ENCODE peak calls at places on chromosomes 4 and X, in six cellular contexts. W is fibroblast of the conjunctiva, P is H9, U is GM13976, A is MCF 10A, G is amygdala. K is an unnamed sample.

GRCh38 chr4:41189076-41189475 is 25.3 kb downstream of the APBB2 start:
- DNase-seq in W (no peak), P (no peak), U (no peak), A (no peak), G (no peak), K (no peak)

GRCh38 chr4:8847331-8847730 is 24.3 kb downstream of the HMX1 start:
- DNase-seq in W (no peak), P (peak; percentile 19), U (no peak), A (no peak), G (no peak), K (no peak)

GRCh38 chrX:73987166-73987565 is 316.8 kb upstream of the ZCCHC13 start:
- DNase-seq in W (no peak), P (no peak), U (peak; percentile 13), A (no peak), G (no peak), K (no peak)

GRCh38 chr4:177554966-177555574 is 112.8 kb upstream of the AGA start:
- DNase-seq in W (peak; percentile 13), P (no peak), U (peak; percentile 52), A (peak; percentile 61), G (no peak), K (no peak)

GRCh38 chrX:96846841-96847240 is 36.9 kb upstream of the RPA4 start:
- DNase-seq in W (no peak), P (no peak), U (no peak), A (no peak), G (no peak), K (no peak)

GRCh38 chrX:54030329-54030728 is 13.9 kb downstream of the PHF8 start:
- DNase-seq in W (no peak), P (no peak), U (no peak), A (no peak), G (no peak), K (no peak)

GRCh38 chrX:11792461-11793421 is 34.7 kb downstream of the MSL3 start:
- DNase-seq in W (no peak), P (no peak), U (peak; percentile 51), A (no peak), G (no peak), K (no peak)

GRCh38 chrX:147958316-147958715 is 22.8 kb upstream of the FMR1NB start:
- DNase-seq in W (no peak), P (no peak), U (no peak), A (peak; percentile 51), G (no peak), K (peak; percentile 17)

GRCh38 chrX:154481911-154482601 is 3.0 kb upstream of the LAGE3 start:
- DNase-seq in W (no peak), P (peak; percentile 26), U (no peak), A (no peak), G (no peak), K (no peak)

GRCh38 chr4:148443550-148444295 is 1.5 kb upstream of the NR3C2 start:
- DNase-seq in W (no peak), P (no peak), U (peak; percentile 30), A (no peak), G (no peak), K (no peak)

GRCh38 chrX:150362599-150363481 is at the start of gene MAMLD1:
- DNase-seq in W (peak; percentile 59), P (peak; percentile 31), U (peak; percentile 32), A (peak; percentile 74), G (peak; percentile 46), K (peak; percentile 51)

GRCh38 chr4:99234331-99235010 is 15.4 kb upstream of the ADH6 start:
- DNase-seq in W (no peak), P (no peak), U (no peak), A (no peak), G (no peak), K (peak; percentile 41)

GRCh38 chrX:47573334-47574095 is 8.7 kb upstream of the TIMP1 start:
- DNase-seq in W (no peak), P (peak; percentile 87), U (no peak), A (peak; percentile 75), G (no peak), K (no peak)

GRCh38 chr4:41880840-41881831 is 54.1 kb upstream of the TMEM33 start:
- DNase-seq in W (no peak), P (peak; percentile 41), U (peak; percentile 43), A (no peak), G (no peak), K (no peak)

GRCh38 chr4:118772149-118773081 is 63.5 kb downstream of the SEC24D start:
- DNase-seq in W (peak; percentile 68), P (no peak), U (peak; percentile 33), A (peak; percentile 56), G (no peak), K (no peak)

GRCh38 chr4:40331937-40332336 is 3.2 kb upstream of the CHRNA9 start:
- DNase-seq in W (no peak), P (no peak), U (no peak), A (no peak), G (no peak), K (no peak)

GRCh38 chr4:185933078-185933581 is 121.1 kb upstream of the SORBS2 start:
- DNase-seq in W (no peak), P (no peak), U (no peak), A (peak; percentile 34), G (no peak), K (peak; percentile 64)

GRCh38 chrX:40154853-40155616 is 57.3 kb upstream of the BCOR start:
- DNase-seq in W (no peak), P (peak; percentile 75), U (peak; percentile 75), A (peak; percentile 40), G (no peak), K (no peak)

GRCh38 chr4:88933414-88933813 is 123.6 kb downstream of the FAM13A start:
- DNase-seq in W (no peak), P (no peak), U (no peak), A (no peak), G (no peak), K (no peak)

GRCh38 chr4:127055349-127055748 is 577.4 kb upstream of the INTU start:
- DNase-seq in W (peak; percentile 64), P (no peak), U (no peak), A (peak; percentile 89), G (peak; percentile 9), K (no peak)

GRCh38 chr4:3285558-3286334 is 7.1 kb upstream of the RGS12 start:
- DNase-seq in W (peak; percentile 24), P (peak; percentile 30), U (no peak), A (peak; percentile 74), G (no peak), K (peak; percentile 49)

GRCh38 chr4:110860901-110861300 is 238.0 kb upstream of the PITX2 start:
- DNase-seq in W (no peak), P (no peak), U (no peak), A (no peak), G (no peak), K (no peak)

GRCh38 chr4:133555671-133556070 is 406.6 kb downstream of the PCDH10 start:
- DNase-seq in W (no peak), P (no peak), U (no peak), A (no peak), G (no peak), K (no peak)

GRCh38 chr4:126604273-126604867 is 1028.4 kb upstream of the INTU start:
- DNase-seq in W (peak; percentile 43), P (no peak), U (peak; percentile 20), A (peak; percentile 55), G (no peak), K (no peak)

GRCh38 chr4:88335092-88335665 is 43.5 kb upstream of the HERC6 start:
- DNase-seq in W (peak; percentile 21), P (peak; percentile 30), U (no peak), A (no peak), G (no peak), K (no peak)

GRCh38 chr4:3481113-3481531 is 18.0 kb downstream of the DOK7 start:
- DNase-seq in W (no peak), P (no peak), U (no peak), A (no peak), G (no peak), K (no peak)

GRCh38 chrX:74421181-74422028 is at the start of gene SLC16A2:
- DNase-seq in W (peak; percentile 64), P (peak; percentile 69), U (peak; percentile 58), A (peak; percentile 69), G (peak; percentile 47), K (peak; percentile 52)

GRCh38 chr4:156596026-156596425 is 375.6 kb downstream of the PDGFC start:
- DNase-seq in W (no peak), P (no peak), U (no peak), A (no peak), G (no peak), K (no peak)

GRCh38 chr4:67109276-67109675 is 436.0 kb downstream of the CENPC start:
- DNase-seq in W (no peak), P (no peak), U (no peak), A (no peak), G (no peak), K (no peak)

GRCh38 chr4:3233391-3234071 is 15.4 kb upstream of the MSANTD1 start:
- DNase-seq in W (peak; percentile 2), P (no peak), U (no peak), A (peak; percentile 27), G (no peak), K (no peak)

GRCh38 chrX:3576886-3577516 is 136.4 kb downstream of the PRKX start:
- DNase-seq in W (peak; percentile 76), P (no peak), U (no peak), A (no peak), G (no peak), K (peak; percentile 78)

GRCh38 chr4:130210871-130211270 is 1114.9 kb downstream of the C4orf33 start:
- DNase-seq in W (peak; percentile 79), P (no peak), U (no peak), A (peak; percentile 77), G (no peak), K (no peak)

GRCh38 chrX:11952176-11952720 is 186.0 kb upstream of the FRMPD4 start:
- DNase-seq in W (no peak), P (no peak), U (no peak), A (no peak), G (no peak), K (no peak)